ENCODE peak calls at places on chromosome 21, in eight cellular contexts. T, Q, P, X, L, N, J and V are unnamed samples.

GRCh38 chr21:42187976-42188653 is 30.8 kb upstream of the ABCG1 start:
- DNase-seq in T (peak; percentile 87), Q (no peak), P (peak; percentile 43), X (no peak), L (peak; percentile 75), N (peak; percentile 69), J (peak; percentile 71), V (peak; percentile 48)

GRCh38 chr21:14989359-14989758 is 75.4 kb downstream of the NRIP1 start:
- DNase-seq in T (no peak), Q (no peak), P (no peak), X (no peak), L (no peak), N (no peak), J (no peak), V (no peak)

GRCh38 chr21:29258626-29259335 is 39.9 kb upstream of the BACH1 start:
- DNase-seq in T (no peak), Q (peak; percentile 50), P (no peak), X (no peak), L (no peak), N (no peak), J (no peak), V (no peak)

GRCh38 chr21:42012344-42012743 is 2.2 kb upstream of the ZBTB21 start:
- DNase-seq in T (peak; percentile 11), Q (no peak), P (no peak), X (no peak), L (no peak), N (no peak), J (no peak), V (no peak)

GRCh38 chr21:16644690-16645089 is 868.2 kb upstream of the CXADR start:
- DNase-seq in T (no peak), Q (no peak), P (no peak), X (no peak), L (no peak), N (no peak), J (no peak), V (no peak)

GRCh38 chr21:42414928-42415769 is 11.4 kb downstream of the UBASH3A start:
- DNase-seq in T (peak; percentile 72), Q (peak; percentile 95), P (no peak), X (no peak), L (peak; percentile 64), N (no peak), J (no peak), V (no peak)

GRCh38 chr21:41924355-41924754 is 29.5 kb downstream of the C2CD2 start:
- DNase-seq in T (no peak), Q (peak; percentile 70), P (no peak), X (no peak), L (no peak), N (no peak), J (no peak), V (no peak)

GRCh38 chr21:38027901-38028300 is 111.6 kb upstream of the KCNJ6 start:
- DNase-seq in T (no peak), Q (peak; percentile 5), P (no peak), X (no peak), L (no peak), N (no peak), J (no peak), V (no peak)

DNA sequence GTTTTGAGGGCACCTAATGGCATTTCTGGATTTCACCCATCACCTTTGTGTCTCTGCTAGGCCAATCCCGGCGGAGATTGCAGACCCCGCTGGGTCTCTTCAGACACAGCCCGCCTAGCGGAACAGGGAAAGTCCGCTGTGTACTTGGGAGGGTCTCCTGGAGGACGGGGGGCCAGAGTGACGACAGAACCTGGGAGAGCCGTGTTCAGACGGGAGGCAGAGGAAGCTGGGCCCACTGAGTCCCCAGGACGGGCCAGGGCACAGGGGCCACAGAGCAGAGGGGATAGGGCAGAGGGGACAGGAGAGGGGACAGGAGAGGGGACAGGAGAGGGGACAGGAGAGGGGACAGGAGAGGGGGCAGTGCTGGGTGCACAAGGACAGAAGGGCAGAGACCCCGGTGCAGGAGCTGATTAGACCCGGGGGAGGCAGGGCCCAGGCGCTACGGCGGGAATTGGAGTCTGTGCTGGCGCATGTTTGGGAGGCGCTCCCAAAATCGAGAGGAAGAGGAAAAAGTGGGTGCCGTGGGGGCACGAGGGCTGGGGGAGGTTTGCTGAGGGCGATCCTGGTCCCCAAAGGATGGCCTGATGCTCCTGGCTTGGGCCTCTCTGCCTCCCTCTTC is 12.7 kb downstream of the TRPM2 start:
- DNase-seq in T (no peak), Q (no peak), P (no peak), X (peak; percentile 14), L (no peak), N (no peak), J (no peak), V (no peak)
- H3K27me3 ChIP-seq in T (no peaks in the 10 kb centered on the region), Q (no peaks in the 10 kb centered on the region), P (no peaks in the 10 kb centered on the region), X (peaks cover 4% of the 10 kb centered on the region), L (no peaks in the 10 kb centered on the region), N (peaks cover 24% of the 10 kb centered on the region), J (peaks cover 13% of the 10 kb centered on the region), V (peaks cover 51% of the 10 kb centered on the region)

GRCh38 chr21:34519013-34519412 is 7.0 kb upstream of the KCNE1 start:
- DNase-seq in T (no peak), Q (no peak), P (no peak), X (no peak), L (no peak), N (no peak), J (no peak), V (no peak)

GRCh38 chr21:34514576-34515135 is 2.6 kb upstream of the KCNE1 start:
- DNase-seq in T (no peak), Q (no peak), P (no peak), X (no peak), L (no peak), N (no peak), J (no peak), V (no peak)

GRCh38 chr21:34517039-34517438 is 5.0 kb upstream of the KCNE1 start:
- DNase-seq in T (no peak), Q (no peak), P (no peak), X (no peak), L (no peak), N (no peak), J (no peak), V (no peak)

GRCh38 chr21:34519694-34520093 is 7.7 kb upstream of the KCNE1 start:
- DNase-seq in T (no peak), Q (no peak), P (no peak), X (no peak), L (no peak), N (no peak), J (no peak), V (no peak)

DNA sequence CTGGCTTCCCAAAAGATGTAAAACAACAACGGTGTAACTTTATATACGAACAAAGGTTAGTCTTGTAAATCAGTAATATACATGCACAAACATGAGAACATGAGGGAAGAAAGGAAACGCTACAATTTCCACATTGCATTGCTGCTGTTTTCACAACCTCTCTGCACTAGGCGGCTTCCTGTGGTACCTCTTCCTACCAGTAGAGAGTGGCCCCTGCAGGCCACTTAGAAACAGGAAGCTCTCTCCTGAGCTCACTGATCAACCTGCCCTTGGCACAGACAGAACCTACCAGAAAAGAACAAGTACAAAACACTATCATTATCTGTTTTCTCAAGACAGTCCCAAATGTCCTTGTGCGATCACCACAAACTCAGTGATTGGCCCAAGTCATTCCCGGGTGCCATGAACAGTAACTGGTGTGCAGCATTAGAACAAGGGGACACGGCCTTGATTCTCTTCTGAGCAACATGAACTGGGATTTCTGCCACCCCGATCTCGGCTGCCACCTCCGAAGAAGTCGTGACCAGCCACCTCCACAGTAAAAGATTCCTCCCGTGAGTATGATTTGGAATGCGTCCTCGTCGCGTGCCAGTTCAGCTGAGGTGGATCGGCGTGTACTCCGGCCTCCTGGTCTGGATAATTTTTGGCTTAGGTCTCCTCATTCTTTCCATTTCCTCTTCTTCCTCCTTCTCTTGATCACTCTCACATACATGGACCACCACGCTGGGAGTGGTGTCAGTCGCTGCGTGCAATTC is 5.7 kb upstream of the KCNE1 start:
- DNase-seq in T (no peak), Q (no peak), P (no peak), X (no peak), L (peak; percentile 68), N (peak; percentile 60), J (no peak), V (no peak)
- TF ChIP-seq CTCF in T (peak; percentile 33), Q (peak; percentile 67), P (no peak), X (peak; percentile 63), L (peak; percentile 55), N (no peak), J (peak; percentile 45), V (no peak)

GRCh38 chr21:45557611-45558043 is 15.4 kb upstream of the SLC19A1 start:
- DNase-seq in T (no peak), Q (no peak), P (no peak), X (no peak), L (peak; percentile 15), N (peak; percentile 31), J (no peak), V (peak; percentile 63)

GRCh38 chr21:45556645-45557601 is 14.7 kb upstream of the SLC19A1 start:
- DNase-seq in T (no peak), Q (no peak), P (no peak), X (peak; percentile 29), L (peak; percentile 35), N (peak; percentile 32), J (peak; percentile 51), V (no peak)

GRCh38 chr21:45559216-45560105 is 17.2 kb upstream of the SLC19A1 start:
- DNase-seq in T (no peak), Q (no peak), P (no peak), X (peak; percentile 29), L (peak; percentile 17), N (peak; percentile 29), J (peak; percentile 27), V (peak; percentile 40)

GRCh38 chr21:45556302-45556644 is 14.0 kb upstream of the SLC19A1 start:
- DNase-seq in T (no peak), Q (no peak), P (no peak), X (peak; percentile 21), L (no peak), N (no peak), J (no peak), V (no peak)

DNA sequence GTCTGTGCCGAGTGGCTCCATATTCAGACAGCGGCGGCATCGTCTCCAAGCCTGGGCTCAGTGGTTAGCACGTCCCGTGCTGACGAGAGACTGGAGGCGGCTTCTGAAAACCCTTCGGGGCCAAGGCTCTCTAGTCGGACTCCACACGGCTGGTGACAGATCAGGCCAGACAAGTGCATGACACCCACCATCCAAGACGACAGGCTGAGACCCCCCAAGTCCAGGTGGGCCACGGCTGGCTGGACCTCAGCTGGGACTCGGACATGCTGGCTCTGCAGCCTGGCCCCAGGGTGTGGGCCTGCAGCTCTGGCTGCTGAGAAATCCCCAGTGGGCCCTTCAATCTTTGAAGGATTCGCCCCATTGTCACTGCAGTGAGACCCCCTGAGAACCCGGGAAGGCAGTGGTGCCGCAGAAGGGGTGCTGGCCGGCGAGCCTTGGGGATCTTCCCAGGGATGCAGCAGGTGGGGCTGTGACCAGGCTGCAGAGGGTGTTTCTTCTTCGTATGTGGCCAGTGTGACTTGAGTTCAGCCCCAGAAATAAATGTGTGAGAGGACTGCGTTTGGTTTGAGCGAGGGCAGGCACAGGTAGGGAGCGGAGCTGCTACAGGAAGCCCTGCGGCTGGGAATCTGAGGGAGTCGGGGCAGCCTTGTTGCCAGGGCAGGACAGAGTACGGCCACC is 15.9 kb upstream of the SLC19A1 start:
- DNase-seq in T (no peak), Q (no peak), P (no peak), X (no peak), L (peak; percentile 19), N (peak; percentile 25), J (peak; percentile 36), V (no peak)
- H3K27me3 ChIP-seq in T (peaks cover 4% of the 10 kb centered on the region), Q (no peaks in the 10 kb centered on the region), P (no peaks in the 10 kb centered on the region), X (no peaks in the 10 kb centered on the region), L (no peaks in the 10 kb centered on the region), N (peaks cover 11% of the 10 kb centered on the region), J (no peaks in the 10 kb centered on the region), V (peaks cover 58% of the 10 kb centered on the region)

GRCh38 chr21:36583591-36583990 is 103.7 kb upstream of the CLDN14 start:
- DNase-seq in T (no peak), Q (no peak), P (no peak), X (no peak), L (no peak), N (no peak), J (no peak), V (no peak)

GRCh38 chr21:36587388-36587787 is 107.5 kb upstream of the CLDN14 start:
- DNase-seq in T (no peak), Q (peak; percentile 6), P (no peak), X (no peak), L (no peak), N (no peak), J (no peak), V (no peak)

GRCh38 chr21:36589352-36589971 is 109.5 kb upstream of the SIM2 start:
- DNase-seq in T (no peak), Q (peak; percentile 27), P (no peak), X (peak; percentile 49), L (peak; percentile 29), N (peak; percentile 43), J (peak; percentile 53), V (no peak)

GRCh38 chr21:36579898-36580297 is 100.0 kb upstream of the CLDN14 start:
- DNase-seq in T (no peak), Q (no peak), P (no peak), X (no peak), L (no peak), N (no peak), J (no peak), V (no peak)

DNA sequence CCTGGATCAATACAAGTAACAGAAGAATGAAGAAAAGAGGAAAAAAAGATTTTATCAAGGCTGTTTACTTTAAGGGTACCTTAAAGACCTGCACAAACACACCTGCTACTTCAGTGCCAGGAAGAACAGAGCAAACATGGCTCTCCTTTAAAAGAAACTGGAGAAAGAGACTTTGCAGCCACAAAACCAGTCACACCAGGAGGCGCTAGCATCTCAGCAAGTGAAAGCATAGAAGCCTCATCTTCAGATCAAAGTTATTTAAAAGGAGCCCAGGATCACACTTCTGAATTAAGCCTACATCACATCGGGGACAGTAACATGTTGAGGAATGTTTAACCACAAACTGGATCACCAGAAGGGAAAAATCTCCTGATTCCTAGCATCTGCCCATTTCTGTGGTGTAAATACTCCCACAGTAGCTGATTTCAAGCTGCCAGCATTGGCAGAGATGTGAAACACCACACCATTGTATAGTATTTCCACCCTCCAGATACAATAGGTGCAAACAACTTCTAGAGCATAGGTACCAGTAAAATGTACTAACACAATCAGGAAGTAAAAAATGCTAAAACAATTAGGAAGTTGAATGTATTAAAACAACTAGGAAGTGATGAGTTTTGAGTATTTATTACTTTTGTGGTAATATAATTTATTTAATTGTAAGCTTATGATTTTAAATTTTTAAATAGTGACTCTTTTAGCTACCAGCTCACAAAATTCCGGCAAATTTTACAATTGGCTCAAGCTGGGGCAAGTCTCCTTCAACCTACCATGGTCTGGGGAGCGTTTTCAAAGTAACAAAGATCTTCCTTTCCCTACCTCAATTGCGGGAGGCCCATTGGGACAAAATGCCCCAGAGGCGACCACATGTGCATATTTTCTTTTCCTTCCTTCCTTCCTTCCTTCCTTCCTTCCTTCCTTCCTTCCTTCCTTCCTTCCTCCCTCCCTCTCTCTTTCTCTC is 105.3 kb upstream of the CLDN14 start:
- DNase-seq in T (no peak), Q (no peak), P (no peak), X (no peak), L (no peak), N (no peak), J (no peak), V (no peak)
- TF ChIP-seq CTCF in T (no peak), Q (peak; percentile 42), P (no peak), X (peak; percentile 36), L (no peak), N (no peak), J (no peak), V (no peak)